ENCODE peak calls at places on chromosome 17, in five cellular contexts. D, G, H, L and Q are unnamed samples.

GRCh38 chr17:43431741-43432523 is 33.1 kb downstream of the ARL4D start:
- DNase-seq in H (peak; percentile 32), G (no peak), D (no peak), L (peak; percentile 90), Q (no peak)

GRCh38 chr17:70648166-70648565 is 478.8 kb downstream of the KCNJ2 start:
- DNase-seq in L (no peak), G (no peak), H (no peak), D (no peak), Q (no peak)

GRCh38 chr17:309361-309888 is 43.2 kb downstream of the RPH3AL start:
- DNase-seq in H (peak; percentile 9), G (peak; percentile 36), L (peak; percentile 29), D (no peak), Q (no peak)

GRCh38 chr17:40699880-40700279 is 3.7 kb downstream of the KRT24 start:
- DNase-seq in D (no peak), L (peak; percentile 6), H (no peak), G (no peak), Q (no peak)

GRCh38 chr17:16474012-16474725 is 17.8 kb downstream of the LRRC75A start:
- DNase-seq in H (no peak), G (no peak), L (peak; percentile 47), D (no peak), Q (no peak)

GRCh38 chr17:29566473-29567361 is at the start of gene ABHD15:
- DNase-seq in D (peak; percentile 57), L (peak; percentile 81), G (peak; percentile 78), H (peak; percentile 71), Q (no peak)

GRCh38 chr17:80396680-80397387 is 18.1 kb upstream of the ENDOV start:
- DNase-seq in D (no peak), L (no peak), H (no peak), G (peak; percentile 41), Q (no peak)

GRCh38 chr17:32878211-32878610 is 1.3 kb upstream of the MYO1D start:
- DNase-seq in L (peak; percentile 53), D (no peak), H (peak; percentile 49), G (no peak), Q (no peak)

GRCh38 chr17:72666519-72666874 is 426.0 kb downstream of the SLC39A11 start:
- DNase-seq in G (no peak), H (no peak), D (no peak), L (no peak), Q (no peak)

GRCh38 chr17:50347894-50348291 is 2.0 kb downstream of the XYLT2 start:
- DNase-seq in G (no peak), D (no peak), H (no peak), L (no peak), Q (no peak)

GRCh38 chr17:75109047-75109406 is 742 bp upstream of the ARMC7 start:
- DNase-seq in H (no peak), L (no peak), D (no peak), G (peak; percentile 49), Q (no peak)

GRCh38 chr17:3861761-3862681 is 16.0 kb upstream of the NCBP3 start:
- DNase-seq in G (no peak), L (no peak), H (no peak), D (no peak), Q (no peak)

GRCh38 chr17:63635787-63636186 is 13.6 kb downstream of the MAP3K3 start:
- DNase-seq in G (no peak), D (peak; percentile 79), L (no peak), H (no peak), Q (no peak)

GRCh38 chr17:39835038-39835786 is 28.9 kb downstream of the IKZF3 start:
- DNase-seq in G (no peak), L (no peak), D (no peak), H (no peak), Q (no peak)

GRCh38 chr17:79850571-79851460 is 11.6 kb upstream of the CBX4 start:
- DNase-seq in D (no peak), G (no peak), L (peak; percentile 18), H (peak; percentile 80), Q (no peak)

GRCh38 chr17:57954421-57955182 is 610 bp downstream of the CUEDC1 start:
- DNase-seq in H (peak; percentile 27), G (no peak), L (peak; percentile 55), D (peak; percentile 75), Q (no peak)

GRCh38 chr17:7633093-7633492 is 3.2 kb downstream of the SHBG start:
- DNase-seq in H (no peak), L (no peak), G (no peak), D (no peak), Q (no peak)